ENCODE peak calls at places on chromosomes 3 and 15, in five cellular contexts. I is Panc1, Z is body of pancreas, F is ovary, E is fibroblast of lung. S is an unnamed sample.

GRCh38 chr3:33061782-33062181 is 35.2 kb downstream of the GLB1 start:
- DNase-seq in E (peak; percentile 19), F (no peak), I (no peak), Z (no peak), S (no peak)

GRCh38 chr15:67468431-67468830 is 52.5 kb upstream of the C15orf61 start:
- DNase-seq in E (no peak), Z (no peak), I (no peak), F (no peak), S (no peak)

GRCh38 chr3:169041677-169042171 is 621.8 kb downstream of the MECOM start:
- DNase-seq in Z (no peak), I (peak; percentile 38), F (no peak), E (peak; percentile 84), S (no peak)

GRCh38 chr3:64680334-64680733 is 7.5 kb downstream of the ADAMTS9 start:
- DNase-seq in F (no peak), I (no peak), E (no peak), Z (no peak), S (no peak)

GRCh38 chr3:194620192-194620591 is 13.0 kb downstream of the TMEM44 start:
- DNase-seq in E (no peak), I (no peak), F (no peak), Z (no peak), S (no peak)

GRCh38 chr3:18425641-18426403 is 683 bp upstream of the SATB1 start:
- DNase-seq in I (no peak), Z (peak; percentile 79), E (no peak), F (no peak), S (no peak)

GRCh38 chr3:4750306-4751056 is 228.8 kb upstream of the BHLHE40 start:
- DNase-seq in I (no peak), F (peak; percentile 54), E (no peak), Z (no peak), S (no peak)

GRCh38 chr15:42157981-42158765 is 1.7 kb upstream of the PLA2G4F start:
- DNase-seq in I (no peak), E (peak; percentile 80), Z (no peak), F (no peak), S (no peak)

GRCh38 chr15:92599394-92599970 is 56.1 kb downstream of the FAM174B start:
- DNase-seq in E (peak; percentile 80), F (no peak), Z (no peak), I (no peak), S (no peak)

DNA sequence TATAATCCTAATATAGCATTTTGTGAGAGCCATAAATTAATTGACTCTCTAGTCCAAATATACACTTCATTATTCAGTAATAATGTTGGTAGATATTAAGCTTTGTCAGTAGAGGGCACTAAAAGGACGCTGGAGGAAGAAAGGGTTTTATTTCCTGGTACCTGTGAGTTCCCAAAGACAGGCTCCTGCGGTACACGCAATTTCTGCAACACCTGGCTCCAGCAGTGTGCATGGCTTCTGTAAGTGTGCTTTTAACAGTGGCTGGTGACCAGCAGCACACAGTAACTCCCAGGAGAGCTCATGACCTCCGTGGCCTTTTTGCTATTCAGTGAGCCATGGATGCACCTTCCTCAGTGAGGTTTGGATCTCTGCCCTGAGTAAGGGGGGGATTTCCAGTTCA is 338.3 kb upstream of the ZNF385D start:
- DNase-seq in Z (peak; percentile 49), F (no peak), I (no peak), E (peak; percentile 47), S (no peak)
- TF ChIP-seq CTCF in Z (peak; percentile 46), F (no peak), I (peak; percentile 49), E (peak; percentile 53), S (no peak)

GRCh38 chr3:66414846-66415245 is 86.0 kb downstream of the LRIG1 start:
- DNase-seq in I (no peak), F (no peak), E (no peak), Z (no peak), S (no peak)
- H3K4me1 ChIP-seq in I (no peaks in the 10 kb centered on the region), F (peaks cover 20% of the 10 kb centered on the region), E (peaks cover 24% of the 10 kb centered on the region), Z (peaks cover 43% of the 10 kb centered on the region), S (peaks cover 70% of the 10 kb centered on the region)

GRCh38 chr15:60426870-60427528 is 29.2 kb upstream of the ANXA2 start:
- DNase-seq in I (no peak), Z (no peak), E (peak; percentile 81), F (no peak), S (no peak)
- H3K27ac ChIP-seq in I (no peak overlapping the region), Z (no peak overlapping the region), E (peak overlapping the region; percentile 11), F (no peak overlapping the region), S (peak overlapping the region; percentile 54)

DNA sequence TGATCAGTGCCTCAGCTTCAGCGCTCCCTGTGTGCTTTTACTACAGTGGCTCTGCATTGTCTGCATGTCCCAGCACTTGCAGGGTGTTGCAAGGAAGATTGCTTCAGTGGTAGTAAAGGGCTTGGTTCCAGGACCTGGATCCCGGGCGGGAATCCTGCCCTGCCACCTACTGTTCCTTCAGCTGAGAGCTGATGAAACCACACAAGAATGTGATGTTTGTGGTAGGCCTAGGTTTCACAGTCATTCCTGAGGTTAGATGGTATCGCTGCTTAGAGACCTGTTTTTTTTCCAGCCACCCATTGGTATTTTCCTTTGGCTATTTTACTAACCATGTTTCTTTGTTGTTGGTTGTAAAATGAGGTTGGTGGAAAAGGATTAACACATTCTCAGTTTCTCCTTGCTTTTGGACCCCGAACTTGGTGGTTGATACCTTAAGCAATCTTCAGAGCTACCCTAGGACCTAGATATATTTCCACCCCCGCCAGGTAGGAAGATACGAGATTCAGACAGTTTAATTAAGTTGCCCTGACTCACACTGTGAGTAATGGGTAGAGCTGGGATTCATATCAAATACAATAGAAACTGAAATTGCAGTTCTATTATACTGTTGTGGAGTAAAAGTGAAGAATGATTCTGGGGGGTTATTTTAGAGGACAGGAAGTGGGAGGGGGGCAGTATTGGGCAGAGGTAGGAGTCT is 11.4 kb downstream of the GPR87 start:
- DNase-seq in I (no peak), F (no peak), Z (peak; percentile 38), E (peak; percentile 97), S (no peak)
- TF ChIP-seq CTCF in I (no peak), F (no peak), Z (no peak), E (peak; percentile 24), S (no peak)

DNA sequence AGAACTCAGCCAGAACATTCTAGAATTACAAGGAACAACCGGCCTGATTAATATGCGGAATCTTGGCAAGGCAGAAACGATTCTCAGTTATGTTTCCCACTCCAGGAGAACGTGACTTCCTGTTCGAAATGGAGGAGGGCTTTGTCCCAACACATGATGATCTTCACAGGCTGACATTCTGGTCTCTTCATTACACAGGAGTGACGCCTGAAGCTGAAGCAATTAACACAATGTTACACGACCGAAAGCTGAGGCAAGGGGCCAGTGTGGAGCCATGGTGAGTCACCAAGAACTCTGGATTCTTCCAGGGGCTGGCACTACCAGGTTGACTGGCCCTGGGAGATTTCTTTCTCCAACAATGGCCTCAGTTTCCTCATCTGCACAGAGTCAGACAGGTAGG is 40.9 kb downstream of the RFTN1 start:
- DNase-seq in Z (no peak), F (no peak), I (no peak), E (no peak), S (no peak)
- H3K4me1 ChIP-seq in Z (no peaks in the 10 kb centered on the region), F (peaks cover 3% of the 10 kb centered on the region), I (no peaks in the 10 kb centered on the region), E (peaks cover 15% of the 10 kb centered on the region), S (peaks cover 31% of the 10 kb centered on the region)

GRCh38 chr15:87949214-87949933 is 307.2 kb downstream of the NTRK3 start:
- DNase-seq in Z (peak; percentile 3), I (no peak), E (no peak), F (no peak), S (no peak)

GRCh38 chr15:87952736-87953135 is 303.8 kb downstream of the NTRK3 start:
- DNase-seq in F (no peak), Z (no peak), I (no peak), E (no peak), S (no peak)

GRCh38 chr15:87944687-87945086 is 311.9 kb downstream of the NTRK3 start:
- DNase-seq in I (no peak), Z (no peak), F (no peak), E (no peak), S (no peak)

GRCh38 chr15:87954783-87955182 is 301.8 kb downstream of the NTRK3 start:
- DNase-seq in F (no peak), I (no peak), Z (no peak), E (no peak), S (no peak)

GRCh38 chr15:87949934-87950298 is 306.6 kb downstream of the NTRK3 start:
- DNase-seq in E (no peak), F (no peak), I (no peak), Z (peak; percentile 6), S (no peak)
- H3K27ac ChIP-seq in E (no peak overlapping the region), F (no peak overlapping the region), I (no peak overlapping the region), Z (peak overlapping the region; percentile 50), S (peak overlapping the region; percentile 48)

GRCh38 chr3:144178607-144179006 is 207.0 kb downstream of the DIPK2A start:
- DNase-seq in Z (no peak), F (no peak), E (no peak), I (no peak), S (no peak)
- TF ChIP-seq CTCF in Z (no peak), F (no peak), E (no peak), I (no peak), S (no peak)

GRCh38 chr3:99633887-99634558 is 4.4 kb upstream of the COL8A1 start:
- DNase-seq in I (no peak), Z (no peak), F (no peak), E (no peak), S (no peak)

GRCh38 chr3:99637381-99638111 is 848 bp upstream of the COL8A1 start:
- DNase-seq in F (peak; percentile 28), I (peak; percentile 39), Z (no peak), E (peak; percentile 78), S (no peak)

GRCh38 chr3:99637041-99637380 is 1.4 kb upstream of the COL8A1 start:
- DNase-seq in E (peak; percentile 75), I (peak; percentile 12), Z (no peak), F (no peak), S (no peak)

GRCh38 chr3:99634881-99635280 is 3.5 kb upstream of the COL8A1 start:
- DNase-seq in F (no peak), I (no peak), E (no peak), Z (no peak), S (no peak)

DNA sequence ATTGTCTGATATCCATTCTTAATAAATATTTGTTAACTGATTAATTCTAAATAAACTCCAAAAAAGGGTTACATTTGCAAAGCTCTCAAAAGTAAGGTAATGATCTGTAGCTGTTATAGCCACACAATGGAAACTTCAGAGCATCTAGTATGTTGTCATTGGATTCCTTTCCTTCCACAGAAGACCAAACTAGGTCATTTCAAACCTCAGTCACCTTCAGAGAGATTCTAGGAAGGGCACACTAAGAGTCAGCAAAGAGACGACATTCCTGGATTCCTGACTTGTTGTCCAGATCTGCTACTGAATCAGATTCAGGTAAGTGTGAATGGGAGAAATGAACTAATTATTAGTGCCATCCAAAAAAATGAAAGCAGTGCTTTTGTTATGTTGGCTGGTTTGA is 3.0 kb upstream of the COL8A1 start:
- DNase-seq in I (no peak), E (no peak), F (no peak), Z (no peak), S (no peak)
- H3K4me1 ChIP-seq in I (peaks cover 14% of the 10 kb centered on the region), E (no peaks in the 10 kb centered on the region), F (peaks cover 3% of the 10 kb centered on the region), Z (peaks cover 20% of the 10 kb centered on the region), S (peaks cover 14% of the 10 kb centered on the region)

GRCh38 chr3:149507491-149508324 is 33.2 kb downstream of the TM4SF4 start:
- DNase-seq in E (no peak), Z (peak; percentile 39), I (no peak), F (peak; percentile 26), S (peak; percentile 69)
- H3K27ac ChIP-seq in E (no peak overlapping the region), Z (no peak overlapping the region), I (peak overlapping the region; percentile 98), F (no peak overlapping the region), S (peak overlapping the region; percentile 80)